ENCODE peak calls at places on chromosomes 16 and 17, in four cellular contexts. C, N, L and S are unnamed samples.

GRCh38 chr16:46687486-46687885 is 1.5 kb downstream of the VPS35 start:
- DNase-seq in C (no peak), N (no peak), L (no peak), S (no peak)

GRCh38 chr16:19424478-19424877 is 6.8 kb downstream of the TMC5 start:
- DNase-seq in C (no peak), N (no peak), L (no peak), S (no peak)

GRCh38 chr17:81939881-81940385 is 2.8 kb upstream of the PYCR1 start:
- DNase-seq in C (no peak), N (no peak), L (no peak), S (no peak)

GRCh38 chr17:81245024-81245664 is 6.0 kb downstream of the NDUFAF8 start:
- DNase-seq in C (no peak), N (no peak), L (peak), S (no peak)

GRCh38 chr16:27748868-27749546 is 199.1 kb downstream of the KATNIP start:
- DNase-seq in C (peak), N (no peak), L (peak), S (peak)

GRCh38 chr16:72429566-72430160 is 257.7 kb upstream of the PMFBP1 start:
- DNase-seq in C (no peak), N (no peak), L (no peak), S (no peak)

GRCh38 chr17:60573139-60573975 is 26.6 kb upstream of the PPM1D start:
- DNase-seq in C (no peak), N (no peak), L (peak), S (no peak)

GRCh38 chr17:3547628-3548027 is 10.0 kb downstream of the TRPV3 start:
- DNase-seq in C (no peak), N (no peak), L (no peak), S (no peak)

GRCh38 chr17:10210151-10210574 is 11.8 kb upstream of the GAS7 start:
- DNase-seq in C (no peak), N (no peak), L (peak), S (no peak)

GRCh38 chr16:10136916-10137315 is 45.3 kb downstream of the GRIN2A start:
- DNase-seq in C (no peak), N (no peak), L (no peak), S (no peak)